ENCODE peak calls at places on chromosomes 5 and 9, in nine cellular contexts. S is epithelial cell of esophagus, W is iPS-NIHi11, F is amygdala, X is MV-4-11, A is NCI-H774, T is Caki2, V is RCC 7860, O is AG08396. P is an unnamed sample.
A peak's percentile ranks its signal among the peaks of the same experiment; 100 is the strongest.

GRCh38 chr9:13424204-13424603 is 144.7 kb upstream of the MPDZ start:
- DNase-seq in T (no peak), V (no peak), O (no peak), W (no peak), F (no peak), S (no peak), A (no peak), X (no peak), P (peak; percentile 5)

GRCh38 chr9:114786251-114786650 is 19.6 kb downstream of the TNFSF15 start:
- DNase-seq in T (no peak), W (no peak), A (no peak), O (no peak), V (no peak), F (no peak), S (peak; percentile 70), X (no peak), P (no peak)

GRCh38 chr5:32578764-32579163 is 6.6 kb upstream of the SUB1 start:
- DNase-seq in O (no peak), F (no peak), V (no peak), T (no peak), X (no peak), S (no peak), A (no peak), W (no peak), P (no peak)

GRCh38 chr9:117783828-117784227 is 79.6 kb downstream of the TLR4 start:
- DNase-seq in V (no peak), O (no peak), X (peak; percentile 93), F (no peak), S (no peak), T (peak; percentile 29), A (no peak), W (no peak), P (no peak)

GRCh38 chr5:136098171-136098570 is 34.5 kb upstream of the SMAD5 start:
- DNase-seq in X (no peak), V (no peak), F (no peak), S (no peak), O (no peak), T (no peak), W (no peak), A (no peak), P (no peak)

GRCh38 chr9:78115073-78115472 is 83.5 kb upstream of the GNAQ start:
- DNase-seq in T (no peak), O (peak; percentile 11), A (no peak), W (peak; percentile 54), X (peak; percentile 42), F (no peak), V (no peak), S (peak; percentile 6), P (no peak)

GRCh38 chr5:177154003-177154643 is 20.6 kb downstream of the NSD1 start:
- DNase-seq in A (no peak), X (no peak), S (no peak), V (no peak), T (no peak), O (peak; percentile 11), F (no peak), W (no peak), P (peak; percentile 6)

GRCh38 chr5:121164632-121165031 is 687.0 kb upstream of the FTMT start:
- DNase-seq in V (no peak), A (no peak), T (no peak), W (no peak), X (peak; percentile 89), F (no peak), S (no peak), O (no peak), P (no peak)

GRCh38 chr9:73042155-73042554 is 89.3 kb upstream of the ALDH1A1 start:
- DNase-seq in A (no peak), V (peak; percentile 32), T (no peak), S (peak; percentile 17), X (no peak), F (no peak), W (no peak), O (peak; percentile 16), P (no peak)

GRCh38 chr9:127987103-127987614 is 6.4 kb upstream of the EEIG1 start:
- DNase-seq in T (peak; percentile 92), S (peak; percentile 66), F (no peak), V (peak; percentile 89), W (no peak), O (peak; percentile 57), X (no peak), A (no peak), P (peak; percentile 98)

GRCh38 chr5:174918655-174919054 is 194.3 kb downstream of the MSX2 start:
- DNase-seq in S (no peak), A (no peak), F (no peak), V (no peak), X (no peak), T (no peak), W (no peak), O (no peak), P (no peak)

GRCh38 chr5:34957857-34958690 is 28.7 kb downstream of the DNAJC21 start:
- DNase-seq in W (peak; percentile 43), X (peak; percentile 13), F (no peak), T (no peak), V (peak; percentile 34), S (peak; percentile 45), O (peak; percentile 52), A (no peak), P (peak; percentile 82)

GRCh38 chr5:181271081-181271480 is 10.1 kb upstream of the TRIM52 start:
- DNase-seq in T (no peak), O (no peak), S (no peak), F (no peak), A (no peak), V (no peak), X (no peak), W (no peak), P (no peak)

GRCh38 chr9:116155700-116156045 is 2.1 kb downstream of the PAPPA start:
- DNase-seq in T (no peak), W (no peak), V (no peak), A (no peak), S (no peak), F (no peak), O (no peak), X (no peak), P (peak; percentile 92)

GRCh38 chr9:93684806-93685553 is 108.6 kb downstream of the PHF2 start:
- DNase-seq in V (no peak), X (peak; percentile 70), O (no peak), S (peak; percentile 39), F (no peak), A (no peak), W (peak; percentile 49), T (no peak), P (no peak)

GRCh38 chr5:35856186-35857003 is at the start of gene IL7R:
- DNase-seq in O (no peak), X (peak; percentile 90), A (no peak), F (no peak), W (no peak), S (peak; percentile 19), T (no peak), V (peak; percentile 81), P (no peak)

GRCh38 chr9:93298498-93299417 is 114.8 kb downstream of the WNK2 start:
- DNase-seq in S (no peak), O (peak; percentile 8), W (peak; percentile 19), V (no peak), X (no peak), T (no peak), F (no peak), A (no peak), P (peak; percentile 85)

GRCh38 chr5:177600458-177601018 is 606 bp downstream of the B4GALT7 start:
- DNase-seq in X (peak; percentile 81), T (no peak), A (no peak), S (peak; percentile 36), O (no peak), V (no peak), W (no peak), F (no peak), P (peak; percentile 83)

GRCh38 chr5:38228914-38229313 is 29.4 kb upstream of the EGFLAM start:
- DNase-seq in V (no peak), F (no peak), X (no peak), T (no peak), W (no peak), A (no peak), O (no peak), S (no peak), P (no peak)

GRCh38 chr9:131827821-131828369 is 88.0 kb upstream of the RAPGEF1 start:
- DNase-seq in O (no peak), S (no peak), V (no peak), T (no peak), A (no peak), X (no peak), W (no peak), F (no peak), P (peak; percentile 66)

GRCh38 chr9:136011703-136012496 is 50.7 kb upstream of the UBAC1 start:
- DNase-seq in A (no peak), T (no peak), S (no peak), X (no peak), O (peak; percentile 79), V (no peak), W (no peak), F (no peak), P (peak; percentile 95)

GRCh38 chr9:109319631-109320233 is 1.1 kb downstream of the EPB41L4B start:
- DNase-seq in V (peak; percentile 18), A (no peak), F (no peak), O (no peak), W (no peak), X (no peak), S (no peak), T (no peak), P (no peak)

GRCh38 chr5:65769539-65769938 is 47.5 kb downstream of the NLN start:
- DNase-seq in S (peak; percentile 84), V (peak; percentile 81), W (no peak), T (peak; percentile 15), A (no peak), O (peak; percentile 52), F (no peak), X (no peak), P (peak; percentile 88)

GRCh38 chr9:106953166-106953565 is 90.2 kb downstream of the ZNF462 start:
- DNase-seq in V (peak; percentile 89), A (no peak), O (peak; percentile 49), T (peak; percentile 70), S (peak; percentile 31), W (no peak), X (no peak), F (no peak), P (peak; percentile 43)

GRCh38 chr5:32233696-32234447 is 59.8 kb upstream of the GOLPH3 start:
- DNase-seq in A (no peak), S (peak; percentile 52), W (no peak), X (peak; percentile 81), F (no peak), V (no peak), T (peak; percentile 13), O (peak; percentile 36), P (peak; percentile 82)

GRCh38 chr5:139660105-139660915 is 12.2 kb downstream of the CXXC5 start:
- DNase-seq in X (peak; percentile 41), S (peak; percentile 73), V (peak; percentile 81), F (peak; percentile 61), T (peak; percentile 67), A (no peak), W (no peak), O (no peak), P (peak; percentile 90)

GRCh38 chr5:169013846-169014245 is 287.1 kb downstream of the SLIT3 start:
- DNase-seq in F (no peak), O (no peak), X (no peak), V (no peak), S (peak; percentile 70), T (no peak), W (no peak), A (no peak), P (no peak)

GRCh38 chr5:177133845-177134652 is 476 bp downstream of the NSD1 start:
- DNase-seq in S (peak; percentile 39), V (peak; percentile 24), X (peak; percentile 26), F (peak; percentile 54), O (peak; percentile 72), A (no peak), W (peak; percentile 81), T (peak; percentile 74), P (peak; percentile 94)

GRCh38 chr9:72394061-72394460 is 29.1 kb upstream of the ZFAND5 start:
- DNase-seq in S (no peak), A (no peak), W (no peak), V (no peak), O (no peak), F (no peak), T (no peak), X (peak; percentile 63), P (no peak)

GRCh38 chr9:91896513-91897121 is 53.4 kb downstream of the ROR2 start:
- DNase-seq in T (peak; percentile 75), V (peak; percentile 34), O (no peak), W (peak; percentile 47), F (no peak), X (no peak), S (no peak), A (peak; percentile 37), P (no peak)

GRCh38 chr9:117204971-117205370 is 209.9 kb downstream of the ASTN2 start:
- DNase-seq in V (no peak), S (no peak), O (no peak), A (no peak), F (no peak), X (no peak), T (no peak), W (no peak), P (peak; percentile 11)